ENCODE peak calls at places on chromosomes 16 and 17, in six cellular contexts. B, M, C, H, I and O are unnamed samples. For H3K27me3, the result is how much of the 10 kb centered on the place peaks cover.

GRCh38 chr16:82368041-82368440 is 198.0 kb upstream of the MPHOSPH6 start:
- DNase-seq in B (no peak), M (peak), C (peak), H (peak), I (no peak), O (no peak)

GRCh38 chr17:77618173-77618572 is 340.3 kb upstream of the TNRC6C start:
- DNase-seq in B (no peak), M (no peak), C (no peak), H (no peak), I (no peak), O (no peak)

GRCh38 chr17:76271669-76272540 is 6.8 kb downstream of the UBALD2 start:
- DNase-seq in B (no peak), M (no peak), C (peak), H (no peak), I (peak), O (no peak)

GRCh38 chr16:78925071-78925714 is 675.3 kb downstream of the MAF start:
- DNase-seq in B (peak), M (peak), C (peak), H (no peak), I (no peak), O (no peak)

GRCh38 chr17:62869885-62870580 is 61.9 kb upstream of the MARCHF10 start:
- DNase-seq in B (no peak), M (no peak), C (no peak), H (peak), I (no peak), O (no peak)

GRCh38 chr17:30433514-30433913 is 43.7 kb upstream of the GOSR1 start:
- DNase-seq in B (no peak), M (no peak), C (peak), H (peak), I (no peak), O (peak)

GRCh38 chr17:81804559-81805399 is 829 bp downstream of the GCGR start:
- DNase-seq in B (no peak), M (no peak), C (peak), H (no peak), I (no peak), O (no peak)

GRCh38 chr17:18163528-18163927 is 20.1 kb upstream of the ALKBH5 start:
- DNase-seq in B (no peak), M (no peak), C (no peak), H (no peak), I (no peak), O (no peak)

GRCh38 chr17:6458416-6458950 is 14.2 kb downstream of the PIMREG start:
- DNase-seq in B (no peak), M (no peak), C (no peak), H (no peak), I (no peak), O (no peak)

GRCh38 chr17:74429604-74430384 is 2.1 kb upstream of the GPRC5C start:
- DNase-seq in B (no peak), M (no peak), C (peak), H (no peak), I (no peak), O (no peak)

GRCh38 chr17:17119533-17119932 is 77.3 kb downstream of the MPRIP start:
- DNase-seq in B (no peak), M (no peak), C (peak), H (peak), I (peak), O (peak)

GRCh38 chr17:48211011-48211410 is 103.4 kb downstream of the SNX11 start:
- DNase-seq in B (no peak), M (no peak), C (no peak), H (no peak), I (no peak), O (no peak)

GRCh38 chr16:30185683-30186421 is 2.5 kb downstream of the CORO1A start:
- DNase-seq in B (no peak), M (peak), C (peak), H (no peak), I (peak), O (no peak)

GRCh38 chr17:28381141-28381825 is 9.8 kb downstream of the SARM1 start:
- DNase-seq in B (no peak), M (no peak), C (no peak), H (no peak), I (no peak), O (no peak)

GRCh38 chr16:117381-118365 is 20.8 kb downstream of the NPRL3 start:
- DNase-seq in B (no peak), M (peak), C (peak), H (no peak), I (peak), O (no peak)

GRCh38 chr17:6313835-6314234 is 121.1 kb downstream of the AIPL1 start:
- DNase-seq in B (no peak), M (no peak), C (no peak), H (no peak), I (no peak), O (no peak)

GRCh38 chr17:79609616-79610150 is 1.2 kb downstream of the RBFOX3 start:
- DNase-seq in B (no peak), M (no peak), C (no peak), H (no peak), I (no peak), O (no peak)

GRCh38 chr17:79606487-79606886 is 4.4 kb downstream of the RBFOX3 start:
- DNase-seq in B (no peak), M (no peak), C (no peak), H (no peak), I (no peak), O (no peak)

GRCh38 chr17:79609175-79609589 is 1.7 kb downstream of the RBFOX3 start:
- DNase-seq in B (no peak), M (no peak), C (no peak), H (no peak), I (no peak), O (no peak)

GRCh38 chr17:79608729-79609039 is 2.2 kb downstream of the RBFOX3 start:
- DNase-seq in B (no peak), M (no peak), C (no peak), H (no peak), I (no peak), O (no peak)

GRCh38 chr17:79607941-79608728 is 2.7 kb downstream of the RBFOX3 start:
- DNase-seq in B (no peak), M (no peak), C (no peak), H (peak), I (no peak), O (no peak)
- TF ChIP-seq CTCF in B (no peak), M (peak), C (no peak), H (no peak), I (no peak), O (peak)

GRCh38 chr16:75048546-75048945 is 49.7 kb downstream of the ZNRF1 start:
- DNase-seq in B (no peak), M (no peak), C (no peak), H (peak), I (no peak), O (no peak)

GRCh38 chr16:75053791-75054555 is 55.1 kb downstream of the ZNRF1 start:
- DNase-seq in B (peak), M (peak), C (peak), H (no peak), I (peak), O (no peak)

GRCh38 chr16:75048051-75048450 is 49.2 kb downstream of the ZNRF1 start:
- DNase-seq in B (no peak), M (no peak), C (no peak), H (no peak), I (no peak), O (no peak)

GRCh38 chr16:75054556-75054947 is 55.7 kb downstream of the ZNRF1 start:
- DNase-seq in B (no peak), M (no peak), C (no peak), H (no peak), I (no peak), O (no peak)

DNA sequence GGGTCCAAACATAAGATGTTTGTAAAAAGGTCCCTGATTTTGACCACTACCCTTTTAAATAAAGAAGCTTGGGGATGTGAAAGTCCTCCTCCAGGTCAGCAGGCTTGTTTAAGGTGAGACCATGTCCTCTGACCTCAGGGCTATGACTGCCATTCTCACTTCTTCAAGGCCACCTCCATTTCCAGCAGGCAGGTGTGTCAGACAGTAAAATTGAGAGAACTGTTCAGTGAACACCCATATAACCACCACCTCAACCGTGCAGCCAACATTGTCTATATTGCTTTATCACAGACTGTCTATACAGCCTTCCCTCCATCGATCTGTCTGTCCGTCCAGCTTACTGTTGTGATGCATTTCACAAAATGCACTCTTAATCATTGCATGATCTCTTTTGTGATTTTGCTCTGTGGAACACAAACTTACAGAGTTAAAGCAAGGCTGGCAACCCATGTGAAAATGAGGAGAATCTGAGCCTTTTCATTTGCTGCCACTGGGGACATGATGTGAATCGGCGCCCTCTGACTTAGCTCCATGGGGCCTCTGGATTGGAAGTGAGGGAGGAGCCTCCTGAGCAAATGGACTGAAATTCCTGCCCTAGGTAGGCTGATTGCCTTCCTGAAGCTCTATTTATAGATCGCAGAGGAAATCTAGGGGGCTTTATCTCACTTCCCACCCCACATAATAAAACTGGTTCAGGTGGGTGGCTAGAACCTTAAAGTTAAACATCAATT is 53.8 kb downstream of the ZNRF1 start:
- DNase-seq in B (no peak), M (no peak), C (no peak), H (no peak), I (no peak), O (no peak)
- H3K27me3 ChIP-seq in B (under half), M (under half), C (under half), H (under half), I (under half), O (under half)

GRCh38 chr16:67155305-67156145 is 4.2 kb downstream of the TRADD start:
- DNase-seq in B (peak), M (peak), C (peak), H (no peak), I (peak), O (peak)
- H3K4me3 ChIP-seq in B (no peak), M (peak), C (no peak), H (no peak), I (no peak), O (peak)

DNA sequence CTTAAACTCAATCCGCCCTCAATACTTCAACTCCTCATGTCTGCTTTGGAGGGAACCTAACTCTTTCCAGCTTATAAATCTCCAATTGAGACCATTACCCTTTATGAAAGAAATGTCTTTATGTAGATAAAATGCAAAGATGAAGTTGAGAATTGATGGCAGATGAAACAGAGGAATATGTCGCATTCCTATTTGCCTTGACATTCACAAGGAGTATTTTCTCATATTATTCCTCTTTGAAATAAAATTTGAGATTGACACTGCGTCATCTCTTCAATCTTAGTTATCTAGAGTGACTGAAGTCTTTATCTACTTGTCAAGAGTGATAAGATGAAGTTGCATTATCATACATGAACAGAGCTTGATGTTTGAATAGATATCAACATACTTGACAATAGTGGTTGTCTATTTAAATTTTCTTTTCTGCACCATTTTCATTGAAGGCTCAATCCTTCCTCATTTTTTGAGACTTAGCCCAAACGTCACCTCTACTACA is 574.4 kb upstream of the SOX9 start:
- DNase-seq in B (no peak), M (no peak), C (no peak), H (no peak), I (no peak), O (no peak)
- TF ChIP-seq CTCF in B (no peak), M (no peak), C (no peak), H (no peak), I (no peak), O (no peak)